ENCODE peak calls at places on chromosomes 3 and 15, in eight cellular contexts. One of them, this sample, is unnamed.

GRCh38 chr3:189941125-189941524 is 179.6 kb downstream of the P3H2 start:
- DNase-seq in esophagus squamous epithelium: no peak
- DNase-seq in IMR-90: no peak
- DNase-seq in H1: no peak
- DNase-seq in uterus: no peak
- DNase-seq in left ventricle myocardium inferior: no peak
- DNase-seq in lower lobe of right lung: no peak
- DNase-seq in upper lobe of right lung: no peak
- DNase-seq in this sample: no peak

GRCh38 chr3:109081746-109082510 is 36.0 kb downstream of the MORC1 start:
- DNase-seq in esophagus squamous epithelium: no peak
- DNase-seq in IMR-90: peak; percentile 54
- DNase-seq in H1: peak; percentile 62
- DNase-seq in uterus: no peak
- DNase-seq in left ventricle myocardium inferior: no peak
- DNase-seq in lower lobe of right lung: no peak
- DNase-seq in upper lobe of right lung: no peak
- DNase-seq in this sample: peak; percentile 36

GRCh38 chr15:73882761-73883419 is 9.5 kb downstream of the TBC1D21 start:
- DNase-seq in esophagus squamous epithelium: no peak
- DNase-seq in IMR-90: no peak
- DNase-seq in H1: no peak
- DNase-seq in uterus: peak; percentile 6
- DNase-seq in left ventricle myocardium inferior: no peak
- DNase-seq in lower lobe of right lung: no peak
- DNase-seq in upper lobe of right lung: peak; percentile 25
- DNase-seq in this sample: no peak

GRCh38 chr3:140216249-140216648 is 281.3 kb downstream of the CLSTN2 start:
- DNase-seq in esophagus squamous epithelium: no peak
- DNase-seq in IMR-90: no peak
- DNase-seq in H1: no peak
- DNase-seq in uterus: no peak
- DNase-seq in left ventricle myocardium inferior: no peak
- DNase-seq in lower lobe of right lung: no peak
- DNase-seq in upper lobe of right lung: no peak
- DNase-seq in this sample: no peak

GRCh38 chr15:29139072-29139471 is 130.6 kb downstream of the NSMCE3 start:
- DNase-seq in esophagus squamous epithelium: no peak
- DNase-seq in IMR-90: no peak
- DNase-seq in H1: no peak
- DNase-seq in uterus: no peak
- DNase-seq in left ventricle myocardium inferior: no peak
- DNase-seq in lower lobe of right lung: no peak
- DNase-seq in upper lobe of right lung: no peak
- DNase-seq in this sample: no peak

GRCh38 chr15:54815546-54815945 is 381.2 kb downstream of the RSL24D1 start:
- DNase-seq in esophagus squamous epithelium: no peak
- DNase-seq in IMR-90: no peak
- DNase-seq in H1: no peak
- DNase-seq in uterus: no peak
- DNase-seq in left ventricle myocardium inferior: no peak
- DNase-seq in lower lobe of right lung: no peak
- DNase-seq in upper lobe of right lung: no peak
- DNase-seq in this sample: no peak

GRCh38 chr3:112308151-112308911 is 14.3 kb upstream of the SLC9C1 start:
- DNase-seq in esophagus squamous epithelium: no peak
- DNase-seq in IMR-90: peak; percentile 81
- DNase-seq in H1: no peak
- DNase-seq in uterus: no peak
- DNase-seq in left ventricle myocardium inferior: no peak
- DNase-seq in lower lobe of right lung: no peak
- DNase-seq in upper lobe of right lung: no peak
- DNase-seq in this sample: peak; percentile 54

GRCh38 chr3:106514431-106514830 is 645.6 kb upstream of the CBLB start:
- DNase-seq in esophagus squamous epithelium: no peak
- DNase-seq in IMR-90: no peak
- DNase-seq in H1: no peak
- DNase-seq in uterus: no peak
- DNase-seq in left ventricle myocardium inferior: no peak
- DNase-seq in lower lobe of right lung: no peak
- DNase-seq in upper lobe of right lung: no peak
- DNase-seq in this sample: no peak

GRCh38 chr3:38314112-38314766 is 32.1 kb downstream of the SLC22A14 start:
- DNase-seq in esophagus squamous epithelium: no peak
- DNase-seq in IMR-90: no peak
- DNase-seq in H1: peak; percentile 49
- DNase-seq in uterus: no peak
- DNase-seq in left ventricle myocardium inferior: no peak
- DNase-seq in lower lobe of right lung: no peak
- DNase-seq in upper lobe of right lung: no peak
- DNase-seq in this sample: no peak

GRCh38 chr3:134306334-134306733 is 55.7 kb upstream of the RYK start:
- DNase-seq in esophagus squamous epithelium: no peak
- DNase-seq in IMR-90: no peak
- DNase-seq in H1: no peak
- DNase-seq in uterus: peak; percentile 58
- DNase-seq in left ventricle myocardium inferior: no peak
- DNase-seq in lower lobe of right lung: no peak
- DNase-seq in upper lobe of right lung: no peak
- DNase-seq in this sample: no peak

GRCh38 chr3:134307425-134307824 is 56.8 kb upstream of the RYK start:
- DNase-seq in esophagus squamous epithelium: no peak
- DNase-seq in IMR-90: no peak
- DNase-seq in H1: no peak
- DNase-seq in uterus: no peak
- DNase-seq in left ventricle myocardium inferior: no peak
- DNase-seq in lower lobe of right lung: no peak
- DNase-seq in upper lobe of right lung: no peak
- DNase-seq in this sample: no peak

GRCh38 chr3:134309987-134310700 is 59.5 kb upstream of the RYK start:
- DNase-seq in esophagus squamous epithelium: no peak
- DNase-seq in IMR-90: no peak
- DNase-seq in H1: no peak
- DNase-seq in uterus: no peak
- DNase-seq in left ventricle myocardium inferior: no peak
- DNase-seq in lower lobe of right lung: peak; percentile 58
- DNase-seq in upper lobe of right lung: no peak
- DNase-seq in this sample: no peak

GRCh38 chr3:134311265-134311664 is 60.6 kb upstream of the RYK start:
- DNase-seq in esophagus squamous epithelium: no peak
- DNase-seq in IMR-90: peak; percentile 77
- DNase-seq in H1: no peak
- DNase-seq in uterus: no peak
- DNase-seq in left ventricle myocardium inferior: no peak
- DNase-seq in lower lobe of right lung: no peak
- DNase-seq in upper lobe of right lung: no peak
- DNase-seq in this sample: no peak

GRCh38 chr3:134308350-134308891 is 57.8 kb upstream of the RYK start:
- DNase-seq in esophagus squamous epithelium: no peak
- DNase-seq in IMR-90: peak; percentile 76
- DNase-seq in H1: peak; percentile 95
- DNase-seq in uterus: peak; percentile 88
- DNase-seq in left ventricle myocardium inferior: peak; percentile 80
- DNase-seq in lower lobe of right lung: peak; percentile 83
- DNase-seq in upper lobe of right lung: peak; percentile 84
- DNase-seq in this sample: peak; percentile 84
- H3K27ac ChIP-seq in esophagus squamous epithelium: peak overlapping the region; percentile 57
- H3K27ac ChIP-seq in IMR-90: peak overlapping the region; percentile 82
- H3K27ac ChIP-seq in H1: peak overlapping the region; percentile 70
- H3K27ac ChIP-seq in uterus: peak overlapping the region; percentile 81
- H3K27ac ChIP-seq in left ventricle myocardium inferior: peak overlapping the region; percentile 85
- H3K27ac ChIP-seq in lower lobe of right lung: peak overlapping the region; percentile 96
- H3K27ac ChIP-seq in upper lobe of right lung: peak overlapping the region; percentile 77
- H3K27ac ChIP-seq in this sample: peak overlapping the region; percentile 42

GRCh38 chr3:110423276-110423675 is 648.3 kb upstream of the NECTIN3 start:
- DNase-seq in esophagus squamous epithelium: no peak
- DNase-seq in IMR-90: no peak
- DNase-seq in H1: no peak
- DNase-seq in uterus: no peak
- DNase-seq in left ventricle myocardium inferior: no peak
- DNase-seq in lower lobe of right lung: no peak
- DNase-seq in upper lobe of right lung: no peak
- DNase-seq in this sample: no peak

GRCh38 chr3:110414851-110415250 is 656.8 kb upstream of the NECTIN3 start:
- DNase-seq in esophagus squamous epithelium: no peak
- DNase-seq in IMR-90: peak; percentile 88
- DNase-seq in H1: no peak
- DNase-seq in uterus: no peak
- DNase-seq in left ventricle myocardium inferior: no peak
- DNase-seq in lower lobe of right lung: no peak
- DNase-seq in upper lobe of right lung: no peak
- DNase-seq in this sample: peak; percentile 72

GRCh38 chr3:110419571-110419970 is 652.0 kb upstream of the NECTIN3 start:
- DNase-seq in esophagus squamous epithelium: no peak
- DNase-seq in IMR-90: no peak
- DNase-seq in H1: no peak
- DNase-seq in uterus: no peak
- DNase-seq in left ventricle myocardium inferior: no peak
- DNase-seq in lower lobe of right lung: no peak
- DNase-seq in upper lobe of right lung: no peak
- DNase-seq in this sample: no peak

GRCh38 chr3:110420158-110420641 is 651.4 kb upstream of the NECTIN3 start:
- DNase-seq in esophagus squamous epithelium: no peak
- DNase-seq in IMR-90: peak; percentile 90
- DNase-seq in H1: no peak
- DNase-seq in uterus: no peak
- DNase-seq in left ventricle myocardium inferior: no peak
- DNase-seq in lower lobe of right lung: no peak
- DNase-seq in upper lobe of right lung: no peak
- DNase-seq in this sample: peak; percentile 49

GRCh38 chr3:110419096-110419495 is 652.5 kb upstream of the NECTIN3 start:
- DNase-seq in esophagus squamous epithelium: no peak
- DNase-seq in IMR-90: no peak
- DNase-seq in H1: no peak
- DNase-seq in uterus: no peak
- DNase-seq in left ventricle myocardium inferior: no peak
- DNase-seq in lower lobe of right lung: no peak
- DNase-seq in upper lobe of right lung: no peak
- DNase-seq in this sample: no peak
- TF ChIP-seq CTCF in esophagus squamous epithelium: no peak
- TF ChIP-seq CTCF in IMR-90: no peak
- TF ChIP-seq CTCF in H1: peak; percentile 2
- TF ChIP-seq CTCF in uterus: no peak
- TF ChIP-seq CTCF in left ventricle myocardium inferior: no peak
- TF ChIP-seq CTCF in lower lobe of right lung: no peak
- TF ChIP-seq CTCF in upper lobe of right lung: no peak
- TF ChIP-seq CTCF in this sample: no peak

DNA sequence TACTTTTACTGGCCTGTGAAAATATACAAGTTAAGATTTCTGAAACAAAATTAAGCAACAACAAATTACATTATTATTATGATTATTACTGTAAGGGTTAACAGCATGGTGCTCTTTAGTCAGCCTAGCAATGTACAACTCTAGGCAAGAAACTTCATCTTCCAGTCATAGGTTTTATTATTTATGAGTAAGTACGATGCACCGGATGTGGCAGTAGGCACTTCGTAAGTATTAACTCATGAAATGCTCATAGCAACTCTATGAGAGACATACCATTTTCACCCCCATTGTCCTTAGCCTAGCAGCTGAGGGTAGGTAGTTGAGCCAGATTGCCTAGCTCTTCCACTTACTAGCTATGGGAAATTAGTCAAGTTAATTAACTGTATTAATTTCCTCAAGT is 68.0 kb upstream of the PTPRG start:
- DNase-seq in esophagus squamous epithelium: no peak
- DNase-seq in IMR-90: no peak
- DNase-seq in H1: no peak
- DNase-seq in uterus: no peak
- DNase-seq in left ventricle myocardium inferior: no peak
- DNase-seq in lower lobe of right lung: no peak
- DNase-seq in upper lobe of right lung: no peak
- DNase-seq in this sample: no peak
- H3K27ac ChIP-seq in esophagus squamous epithelium: no peak overlapping the region
- H3K27ac ChIP-seq in IMR-90: no peak overlapping the region
- H3K27ac ChIP-seq in H1: no peak overlapping the region
- H3K27ac ChIP-seq in uterus: no peak overlapping the region
- H3K27ac ChIP-seq in left ventricle myocardium inferior: no peak overlapping the region
- H3K27ac ChIP-seq in lower lobe of right lung: no peak overlapping the region
- H3K27ac ChIP-seq in upper lobe of right lung: no peak overlapping the region
- H3K27ac ChIP-seq in this sample: no peak overlapping the region

GRCh38 chr3:53749428-53749827 is 96.8 kb downstream of the CHDH start:
- DNase-seq in esophagus squamous epithelium: no peak
- DNase-seq in IMR-90: no peak
- DNase-seq in H1: no peak
- DNase-seq in uterus: no peak
- DNase-seq in left ventricle myocardium inferior: no peak
- DNase-seq in lower lobe of right lung: no peak
- DNase-seq in upper lobe of right lung: no peak
- DNase-seq in this sample: no peak

GRCh38 chr3:53748512-53749271 is 97.5 kb downstream of the CHDH start:
- DNase-seq in esophagus squamous epithelium: no peak
- DNase-seq in IMR-90: no peak
- DNase-seq in H1: no peak
- DNase-seq in uterus: no peak
- DNase-seq in left ventricle myocardium inferior: no peak
- DNase-seq in lower lobe of right lung: no peak
- DNase-seq in upper lobe of right lung: no peak
- DNase-seq in this sample: no peak

GRCh38 chr3:53753518-53754183 is 92.6 kb downstream of the CHDH start:
- DNase-seq in esophagus squamous epithelium: no peak
- DNase-seq in IMR-90: no peak
- DNase-seq in H1: no peak
- DNase-seq in uterus: no peak
- DNase-seq in left ventricle myocardium inferior: no peak
- DNase-seq in lower lobe of right lung: no peak
- DNase-seq in upper lobe of right lung: no peak
- DNase-seq in this sample: no peak

GRCh38 chr3:53747559-53747958 is 98.7 kb downstream of the CHDH start:
- DNase-seq in esophagus squamous epithelium: no peak
- DNase-seq in IMR-90: no peak
- DNase-seq in H1: no peak
- DNase-seq in uterus: no peak
- DNase-seq in left ventricle myocardium inferior: no peak
- DNase-seq in lower lobe of right lung: no peak
- DNase-seq in upper lobe of right lung: no peak
- DNase-seq in this sample: no peak

DNA sequence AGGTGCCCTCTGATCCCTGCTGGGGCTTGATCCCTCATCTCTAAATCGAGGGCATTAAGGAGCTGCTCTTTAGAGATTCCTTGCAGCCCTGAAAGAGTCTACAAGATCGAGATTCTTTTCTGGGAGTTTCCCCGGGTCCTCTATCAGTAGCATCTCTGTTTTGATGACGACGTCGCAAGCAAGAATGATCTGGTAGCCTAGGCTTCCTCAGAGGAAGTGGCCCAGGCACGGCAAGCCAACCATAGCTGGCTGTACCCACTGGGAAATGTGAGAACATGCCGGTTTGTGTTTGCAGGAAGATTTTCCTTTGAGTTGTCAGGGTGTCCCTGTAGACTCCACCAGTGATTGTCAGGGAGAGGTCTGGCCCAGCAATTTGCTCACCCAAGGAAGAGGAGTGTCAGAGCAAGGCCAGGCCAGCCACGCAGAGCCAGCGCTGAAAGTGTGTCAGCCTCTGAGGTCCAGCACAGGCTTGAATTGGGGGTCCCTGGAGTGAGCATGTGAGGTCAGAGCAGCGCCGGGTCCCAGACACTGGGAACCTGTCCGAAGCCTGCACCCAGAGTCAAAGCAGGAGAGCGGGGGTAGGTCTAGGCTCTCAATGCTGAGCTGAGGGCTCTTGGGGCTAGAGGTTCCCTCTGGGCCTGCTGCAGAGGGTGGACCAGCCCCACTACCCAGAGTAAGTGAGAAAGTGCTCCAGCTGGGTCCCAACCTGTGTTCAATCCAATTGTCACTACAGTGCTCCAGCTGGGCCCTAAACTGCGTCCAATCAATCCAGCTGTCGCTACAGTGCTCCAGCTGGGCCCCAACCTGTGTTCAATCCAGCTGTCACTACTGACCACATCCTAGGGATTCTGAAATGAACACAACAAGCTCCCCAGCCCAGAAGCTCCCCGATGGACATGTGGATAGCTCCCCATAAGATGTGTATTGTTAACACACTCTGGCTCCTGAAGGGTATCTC is 95.7 kb downstream of the CHDH start:
- DNase-seq in esophagus squamous epithelium: no peak
- DNase-seq in IMR-90: no peak
- DNase-seq in H1: no peak
- DNase-seq in uterus: no peak
- DNase-seq in left ventricle myocardium inferior: peak; percentile 50
- DNase-seq in lower lobe of right lung: no peak
- DNase-seq in upper lobe of right lung: no peak
- DNase-seq in this sample: no peak
- TF ChIP-seq CTCF in esophagus squamous epithelium: no peak
- TF ChIP-seq CTCF in IMR-90: no peak
- TF ChIP-seq CTCF in H1: no peak
- TF ChIP-seq CTCF in uterus: no peak
- TF ChIP-seq CTCF in left ventricle myocardium inferior: no peak
- TF ChIP-seq CTCF in lower lobe of right lung: no peak
- TF ChIP-seq CTCF in upper lobe of right lung: no peak
- TF ChIP-seq CTCF in this sample: no peak